ENCODE peak calls at places on chromosome 10, in seven cellular contexts. P is GM12864; T is aorta; M is naive thymus-derived CD8-positive, alpha-beta T cell; F is ovary; C is RWPE1; Q is left ventricle myocardium inferior. Y is an unnamed sample.

GRCh38 chr10:114933588-114933987 is 4.4 kb upstream of the TRUB1 start:
- DNase-seq in P (no peak), T (no peak), M (no peak), F (no peak), C (peak), Q (no peak), Y (no peak)

GRCh38 chr10:44063686-44064085 is 321.2 kb downstream of the CXCL12 start:
- DNase-seq in P (no peak), T (no peak), M (no peak), F (no peak), C (no peak), Q (no peak), Y (no peak)

GRCh38 chr10:59851864-59852263 is 54.5 kb downstream of the CCDC6 start:
- DNase-seq in P (no peak), T (no peak), M (no peak), F (no peak), C (no peak), Q (no peak), Y (no peak)

GRCh38 chr10:128064615-128065580 is 61.3 kb downstream of the MKI67 start:
- DNase-seq in P (no peak), T (peak), M (peak), F (no peak), C (peak), Q (peak), Y (no peak)

GRCh38 chr10:97805096-97805879 is 33.5 kb upstream of the SFRP5 start:
- DNase-seq in P (no peak), T (no peak), M (no peak), F (no peak), C (no peak), Q (no peak), Y (no peak)

GRCh38 chr10:90947025-90947960 is 26.4 kb upstream of the ANKRD1 start:
- DNase-seq in P (peak), T (no peak), M (no peak), F (no peak), C (no peak), Q (no peak), Y (no peak)

GRCh38 chr10:114771157-114771556 is 50.4 kb upstream of the FHIP2A start:
- DNase-seq in P (no peak), T (no peak), M (no peak), F (no peak), C (no peak), Q (no peak), Y (no peak)

GRCh38 chr10:8416192-8416701 is 361.8 kb downstream of the GATA3 start:
- DNase-seq in P (no peak), T (no peak), M (no peak), F (no peak), C (no peak), Q (no peak), Y (no peak)

GRCh38 chr10:15824498-15824897 is 35.8 kb downstream of the MINDY3 start:
- DNase-seq in P (no peak), T (no peak), M (no peak), F (no peak), C (no peak), Q (no peak), Y (no peak)

GRCh38 chr10:5497948-5498730 is 1.2 kb downstream of the CALML5 start:
- DNase-seq in P (no peak), T (no peak), M (no peak), F (no peak), C (no peak), Q (no peak), Y (no peak)

GRCh38 chr10:62047960-62048383 is 146.5 kb downstream of the ARID5B start:
- DNase-seq in P (no peak), T (no peak), M (no peak), F (peak), C (no peak), Q (no peak), Y (no peak)

GRCh38 chr10:97427571-97428179 is 1.7 kb downstream of the PGAM1 start:
- DNase-seq in P (no peak), T (no peak), M (no peak), F (no peak), C (no peak), Q (no peak), Y (peak)

Y was measured in Calu3.